ENCODE peak calls at places on chromosomes 4 and X, in eight cellular contexts. One of them, this sample, is unnamed.
A peak's percentile ranks its signal among the peaks of the same experiment; 100 is the strongest.

GRCh38 chr4:34861661-34862060 is 1382.7 kb downstream of the ARAP2 start:
- DNase-seq in AG09309: no peak
- DNase-seq in GM12878: no peak
- DNase-seq in M059J: peak; percentile 35
- DNase-seq in glutamatergic neuron: no peak
- DNase-seq in NB4: no peak
- DNase-seq in left kidney: peak; percentile 2
- DNase-seq in LoVo: no peak
- DNase-seq in this sample: no peak

GRCh38 chr4:147709999-147710398 is 21.9 kb upstream of the ARHGAP10 start:
- DNase-seq in NB4: no peak
- DNase-seq in glutamatergic neuron: no peak
- DNase-seq in AG09309: no peak
- DNase-seq in GM12878: no peak
- DNase-seq in LoVo: no peak
- DNase-seq in M059J: peak; percentile 81
- DNase-seq in left kidney: no peak
- DNase-seq in this sample: no peak

GRCh38 chr4:126458993-126459392 is 1144.2 kb downstream of the FAT4 start:
- DNase-seq in AG09309: no peak
- DNase-seq in glutamatergic neuron: no peak
- DNase-seq in GM12878: no peak
- DNase-seq in left kidney: no peak
- DNase-seq in NB4: no peak
- DNase-seq in M059J: no peak
- DNase-seq in LoVo: no peak
- DNase-seq in this sample: no peak

GRCh38 chrX:9882669-9883446 is 84.3 kb upstream of the CLDN34 start:
- DNase-seq in glutamatergic neuron: no peak
- DNase-seq in NB4: peak; percentile 58
- DNase-seq in M059J: no peak
- DNase-seq in GM12878: no peak
- DNase-seq in left kidney: peak; percentile 47
- DNase-seq in AG09309: no peak
- DNase-seq in LoVo: no peak
- DNase-seq in this sample: no peak

GRCh38 chrX:66046612-66047235 is 6.8 kb upstream of the VSIG4 start:
- DNase-seq in AG09309: no peak
- DNase-seq in glutamatergic neuron: no peak
- DNase-seq in LoVo: no peak
- DNase-seq in GM12878: peak; percentile 81
- DNase-seq in left kidney: no peak
- DNase-seq in NB4: peak; percentile 82
- DNase-seq in M059J: no peak
- DNase-seq in this sample: no peak

GRCh38 chr4:169341490-169341889 is 70.7 kb upstream of the SH3RF1 start:
- DNase-seq in NB4: no peak
- DNase-seq in left kidney: no peak
- DNase-seq in AG09309: no peak
- DNase-seq in M059J: peak; percentile 75
- DNase-seq in glutamatergic neuron: no peak
- DNase-seq in GM12878: peak; percentile 62
- DNase-seq in LoVo: no peak
- DNase-seq in this sample: no peak

GRCh38 chrX:154046262-154046771 is 26.6 kb upstream of the IRAK1 start:
- DNase-seq in AG09309: peak; percentile 58
- DNase-seq in GM12878: no peak
- DNase-seq in glutamatergic neuron: no peak
- DNase-seq in LoVo: no peak
- DNase-seq in left kidney: peak; percentile 36
- DNase-seq in M059J: peak; percentile 62
- DNase-seq in NB4: no peak
- DNase-seq in this sample: no peak

GRCh38 chr4:18180892-18181291 is 159.3 kb upstream of the LCORL start:
- DNase-seq in glutamatergic neuron: no peak
- DNase-seq in LoVo: no peak
- DNase-seq in GM12878: no peak
- DNase-seq in NB4: no peak
- DNase-seq in AG09309: no peak
- DNase-seq in M059J: no peak
- DNase-seq in left kidney: no peak
- DNase-seq in this sample: no peak

GRCh38 chr4:151563194-151563593 is 154.2 kb downstream of the FHIP1A start:
- DNase-seq in M059J: peak; percentile 72
- DNase-seq in AG09309: no peak
- DNase-seq in GM12878: no peak
- DNase-seq in LoVo: no peak
- DNase-seq in left kidney: no peak
- DNase-seq in NB4: no peak
- DNase-seq in glutamatergic neuron: no peak
- DNase-seq in this sample: no peak

GRCh38 chr4:102625232-102625930 is 124.2 kb downstream of the NFKB1 start:
- DNase-seq in glutamatergic neuron: no peak
- DNase-seq in left kidney: peak; percentile 56
- DNase-seq in M059J: peak; percentile 41
- DNase-seq in AG09309: no peak
- DNase-seq in LoVo: no peak
- DNase-seq in GM12878: no peak
- DNase-seq in NB4: peak; percentile 75
- DNase-seq in this sample: no peak

GRCh38 chr4:127967141-127967775 is 2.1 kb downstream of the ABHD18 start:
- DNase-seq in LoVo: no peak
- DNase-seq in AG09309: no peak
- DNase-seq in left kidney: no peak
- DNase-seq in NB4: no peak
- DNase-seq in glutamatergic neuron: no peak
- DNase-seq in M059J: no peak
- DNase-seq in GM12878: no peak
- DNase-seq in this sample: no peak

GRCh38 chrX:23737413-23737812 is 5.7 kb downstream of the ACOT9 start:
- DNase-seq in LoVo: no peak
- DNase-seq in M059J: peak; percentile 42
- DNase-seq in left kidney: no peak
- DNase-seq in GM12878: no peak
- DNase-seq in glutamatergic neuron: no peak
- DNase-seq in AG09309: no peak
- DNase-seq in NB4: no peak
- DNase-seq in this sample: no peak

GRCh38 chr4:120071192-120071795 is 4.6 kb upstream of the MAD2L1 start:
- DNase-seq in glutamatergic neuron: peak; percentile 19
- DNase-seq in NB4: peak; percentile 75
- DNase-seq in M059J: peak; percentile 64
- DNase-seq in left kidney: peak; percentile 72
- DNase-seq in GM12878: no peak
- DNase-seq in LoVo: peak; percentile 58
- DNase-seq in AG09309: no peak
- DNase-seq in this sample: peak; percentile 27

GRCh38 chr4:1492636-1493539 is 86.6 kb upstream of the NKX1-1 start:
- DNase-seq in left kidney: no peak
- DNase-seq in NB4: no peak
- DNase-seq in LoVo: no peak
- DNase-seq in GM12878: no peak
- DNase-seq in glutamatergic neuron: no peak
- DNase-seq in AG09309: no peak
- DNase-seq in M059J: no peak
- DNase-seq in this sample: no peak

GRCh38 chrX:23381688-23382087 is 47.0 kb downstream of the PTCHD1 start:
- DNase-seq in left kidney: no peak
- DNase-seq in M059J: no peak
- DNase-seq in GM12878: no peak
- DNase-seq in LoVo: no peak
- DNase-seq in AG09309: no peak
- DNase-seq in NB4: no peak
- DNase-seq in glutamatergic neuron: no peak
- DNase-seq in this sample: no peak

GRCh38 chrX:153926594-153926862 is 464 bp upstream of the ARHGAP4 start:
- DNase-seq in GM12878: no peak
- DNase-seq in glutamatergic neuron: no peak
- DNase-seq in NB4: no peak
- DNase-seq in left kidney: no peak
- DNase-seq in LoVo: no peak
- DNase-seq in M059J: no peak
- DNase-seq in AG09309: no peak
- DNase-seq in this sample: no peak

GRCh38 chr4:137370206-137370633 is 162.1 kb downstream of the PCDH18 start:
- DNase-seq in NB4: no peak
- DNase-seq in glutamatergic neuron: no peak
- DNase-seq in LoVo: peak; percentile 17
- DNase-seq in M059J: peak; percentile 16
- DNase-seq in left kidney: no peak
- DNase-seq in AG09309: no peak
- DNase-seq in GM12878: no peak
- DNase-seq in this sample: no peak

GRCh38 chr4:54316139-54316538 is 87.0 kb downstream of the PDGFRA start:
- DNase-seq in AG09309: no peak
- DNase-seq in NB4: no peak
- DNase-seq in M059J: no peak
- DNase-seq in left kidney: no peak
- DNase-seq in GM12878: no peak
- DNase-seq in LoVo: no peak
- DNase-seq in glutamatergic neuron: no peak
- DNase-seq in this sample: no peak

GRCh38 chrX:38426785-38427184 is 74.4 kb downstream of the OTC start:
- DNase-seq in NB4: peak; percentile 15
- DNase-seq in M059J: peak; percentile 6
- DNase-seq in GM12878: no peak
- DNase-seq in left kidney: peak; percentile 5
- DNase-seq in glutamatergic neuron: no peak
- DNase-seq in LoVo: no peak
- DNase-seq in AG09309: no peak
- DNase-seq in this sample: no peak

GRCh38 chr4:113445286-113445685 is 316.3 kb downstream of the CAMK2D start:
- DNase-seq in glutamatergic neuron: no peak
- DNase-seq in left kidney: peak; percentile 17
- DNase-seq in M059J: peak; percentile 92
- DNase-seq in NB4: no peak
- DNase-seq in AG09309: peak; percentile 96
- DNase-seq in LoVo: no peak
- DNase-seq in GM12878: no peak
- DNase-seq in this sample: no peak

GRCh38 chrX:78710146-78710545 is 37.4 kb upstream of the LPAR4 start:
- DNase-seq in LoVo: no peak
- DNase-seq in M059J: peak; percentile 60
- DNase-seq in GM12878: no peak
- DNase-seq in left kidney: no peak
- DNase-seq in NB4: no peak
- DNase-seq in AG09309: no peak
- DNase-seq in glutamatergic neuron: no peak
- DNase-seq in this sample: no peak

GRCh38 chr4:98641393-98641792 is 17.0 kb downstream of the TSPAN5 start:
- DNase-seq in glutamatergic neuron: no peak
- DNase-seq in LoVo: no peak
- DNase-seq in NB4: no peak
- DNase-seq in AG09309: no peak
- DNase-seq in left kidney: peak; percentile 32
- DNase-seq in GM12878: no peak
- DNase-seq in M059J: no peak
- DNase-seq in this sample: no peak

GRCh38 chrX:112874140-112874539 is 33.5 kb upstream of the AMOT start:
- DNase-seq in M059J: peak; percentile 10
- DNase-seq in glutamatergic neuron: no peak
- DNase-seq in NB4: no peak
- DNase-seq in left kidney: no peak
- DNase-seq in LoVo: no peak
- DNase-seq in GM12878: no peak
- DNase-seq in AG09309: no peak
- DNase-seq in this sample: no peak

GRCh38 chr4:174217273-174218126 is 66.0 kb downstream of the FBXO8 start:
- DNase-seq in left kidney: peak; percentile 57
- DNase-seq in LoVo: no peak
- DNase-seq in M059J: peak; percentile 74
- DNase-seq in AG09309: peak; percentile 31
- DNase-seq in NB4: peak; percentile 39
- DNase-seq in GM12878: no peak
- DNase-seq in glutamatergic neuron: peak; percentile 42
- DNase-seq in this sample: peak; percentile 45

GRCh38 chr4:101177146-101177545 is 170.2 kb downstream of the PPP3CA start:
- DNase-seq in glutamatergic neuron: no peak
- DNase-seq in M059J: no peak
- DNase-seq in GM12878: no peak
- DNase-seq in LoVo: no peak
- DNase-seq in NB4: no peak
- DNase-seq in left kidney: no peak
- DNase-seq in AG09309: no peak
- DNase-seq in this sample: no peak

GRCh38 chr4:157804986-157805385 is 367.8 kb downstream of the GASK1B start:
- DNase-seq in GM12878: no peak
- DNase-seq in NB4: no peak
- DNase-seq in LoVo: no peak
- DNase-seq in left kidney: peak; percentile 35
- DNase-seq in AG09309: no peak
- DNase-seq in glutamatergic neuron: no peak
- DNase-seq in M059J: peak; percentile 3
- DNase-seq in this sample: no peak

GRCh38 chr4:15870079-15870478 is 68.5 kb downstream of the FGFBP1 start:
- DNase-seq in NB4: no peak
- DNase-seq in GM12878: no peak
- DNase-seq in LoVo: no peak
- DNase-seq in M059J: no peak
- DNase-seq in AG09309: no peak
- DNase-seq in left kidney: no peak
- DNase-seq in glutamatergic neuron: no peak
- DNase-seq in this sample: no peak

This sample was measured in nephron progenitor cell.